ENCODE peak calls at places on chromosomes 7 and 10, in seven cellular contexts. M is neuronal stem cell; S is gastrocnemius medialis; A is thoracic aorta; I is CD4-positive, CD25-positive, alpha-beta regulatory T cell; D is body of pancreas; K is transverse colon. T is an unnamed sample. For H3K4me1, the result is how much of the 10 kb centered on the place peaks cover.

GRCh38 chr7:143900230-143900766 is 1.7 kb downstream of the TCAF1 start:
- DNase-seq in S (no peak), K (no peak), A (no peak), I (no peak), D (peak), M (no peak), T (no peak)

GRCh38 chr7:47833211-47833610 is 115.1 kb downstream of the PKD1L1 start:
- DNase-seq in I (no peak), M (no peak), D (no peak), S (no peak), A (no peak), K (no peak), T (no peak)

GRCh38 chr7:121741896-121742295 is 131.1 kb upstream of the PTPRZ1 start:
- DNase-seq in A (no peak), I (no peak), S (no peak), D (no peak), M (no peak), K (no peak), T (no peak)

GRCh38 chr7:104040666-104041065 is 51.2 kb upstream of the RELN start:
- DNase-seq in M (no peak), A (no peak), I (no peak), K (no peak), S (no peak), D (no peak), T (no peak)

GRCh38 chr7:35761882-35762720 is 38.8 kb upstream of the SEPTIN7 start:
- DNase-seq in D (no peak), A (no peak), I (no peak), S (no peak), K (no peak), M (no peak), T (no peak)

GRCh38 chr10:100996678-100997363 is 2.8 kb upstream of the LZTS2 start:
- DNase-seq in M (peak), A (no peak), S (no peak), K (peak), I (no peak), D (peak), T (no peak)

GRCh38 chr7:37916017-37916672 is 472 bp downstream of the SFRP4 start:
- DNase-seq in K (peak), D (peak), A (no peak), I (no peak), S (no peak), M (peak), T (no peak)

GRCh38 chr10:104638861-104639594 is 2.1 kb upstream of the SORCS3 start:
- DNase-seq in M (peak), K (no peak), S (no peak), A (no peak), D (no peak), I (no peak), T (no peak)

GRCh38 chr7:26198133-26198780 is 2.3 kb downstream of the HNRNPA2B1 start:
- DNase-seq in I (peak), S (no peak), D (no peak), M (no peak), K (no peak), A (no peak), T (peak)

GRCh38 chr7:156998988-156999610 is 11.4 kb downstream of the MNX1 start:
- DNase-seq in M (no peak), K (no peak), S (no peak), D (no peak), A (no peak), I (no peak), T (no peak)

GRCh38 chr10:125878957-125879835 is 1.9 kb downstream of the DHX32 start:
- DNase-seq in M (no peak), I (no peak), A (no peak), K (no peak), D (peak), S (no peak), T (no peak)

GRCh38 chr7:434891-435486 is 84.7 kb downstream of the PDGFA start:
- DNase-seq in D (no peak), K (peak), M (no peak), A (no peak), S (no peak), I (no peak), T (no peak)

DNA sequence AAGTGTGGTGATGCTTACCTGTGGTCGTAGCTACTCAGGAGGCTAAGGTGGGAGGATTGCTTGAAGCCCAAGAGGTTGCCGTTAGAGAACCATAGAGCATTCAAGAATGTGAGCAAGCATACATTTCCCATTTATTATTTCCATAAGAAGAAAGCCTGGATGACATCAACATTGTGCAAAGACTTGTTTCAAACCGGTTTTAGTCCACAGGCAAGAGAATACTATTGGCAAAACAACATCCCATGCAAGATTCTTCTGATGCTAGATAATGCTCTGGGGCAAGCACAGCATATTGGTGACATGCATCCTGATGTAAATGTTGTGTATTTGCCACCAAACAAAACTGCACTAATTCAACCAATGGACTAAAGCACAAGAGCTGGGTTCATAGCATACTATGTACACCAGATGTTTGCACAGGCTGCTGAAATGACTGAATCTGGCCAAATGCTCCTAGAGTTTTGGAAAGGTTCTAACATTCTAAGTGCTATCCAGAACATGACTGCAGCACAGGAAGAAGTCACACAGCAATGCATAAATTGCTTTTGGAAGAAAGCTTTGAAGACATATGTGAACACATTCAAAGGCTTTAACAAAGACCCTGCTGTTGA is 42.6 kb downstream of the OTUD1 start:
- DNase-seq in M (no peak), D (no peak), A (no peak), K (no peak), S (no peak), I (no peak), T (no peak)
- H3K4me1 ChIP-seq in M (under half), D (under half), A (under half), K (under half), S (under half), I (under half), T (under half)

DNA sequence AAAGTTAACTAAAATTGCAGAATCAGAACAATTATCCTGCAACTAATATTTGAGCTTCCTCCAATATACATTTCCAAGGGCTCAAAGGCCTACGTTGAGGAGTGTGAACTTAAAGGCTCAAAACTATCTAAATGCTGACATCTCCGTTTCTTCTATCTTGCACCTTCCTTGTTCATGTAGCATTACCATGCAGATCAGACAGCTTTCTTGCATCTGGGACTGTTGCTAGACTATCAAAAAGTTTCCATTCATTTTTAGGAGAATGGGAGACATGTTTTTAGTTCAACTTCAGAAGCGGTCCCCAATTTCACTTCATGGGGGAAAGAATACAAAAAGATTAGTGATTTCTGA is 2.9 kb downstream of the ANKRD1 start:
- DNase-seq in A (no peak), M (no peak), S (no peak), I (no peak), K (no peak), D (no peak), T (no peak)
- H3K4me1 ChIP-seq in A (under half), M (under half), S (under half), I (under half), K (under half), D (under half), T (under half)

DNA sequence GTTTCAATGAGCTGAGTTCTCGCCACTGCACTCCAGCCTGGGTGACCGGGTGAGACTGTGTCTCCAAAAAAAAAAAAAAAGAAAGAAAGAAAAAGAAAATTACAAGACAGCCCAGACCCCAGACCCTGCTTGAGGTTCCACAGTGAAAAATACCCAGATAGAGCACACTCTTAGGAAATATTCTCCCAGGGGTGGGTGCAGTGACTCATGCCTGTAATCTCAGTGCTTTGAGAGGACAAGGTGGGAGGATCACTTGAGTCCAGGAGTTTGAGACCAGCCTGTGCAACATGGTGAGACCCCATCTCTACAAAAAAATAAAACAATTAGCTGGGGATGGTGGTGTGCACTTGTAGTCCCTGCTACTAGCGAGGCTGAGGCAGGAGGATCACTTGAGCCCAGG is 41.1 kb upstream of the GTF2IRD1 start:
- DNase-seq in M (no peak), S (no peak), K (no peak), A (no peak), I (no peak), D (no peak), T (no peak)
- H3K4me1 ChIP-seq in M (under half), S (under half), K (under half), A (under half), I (under half), D (under half), T (under half)

DNA sequence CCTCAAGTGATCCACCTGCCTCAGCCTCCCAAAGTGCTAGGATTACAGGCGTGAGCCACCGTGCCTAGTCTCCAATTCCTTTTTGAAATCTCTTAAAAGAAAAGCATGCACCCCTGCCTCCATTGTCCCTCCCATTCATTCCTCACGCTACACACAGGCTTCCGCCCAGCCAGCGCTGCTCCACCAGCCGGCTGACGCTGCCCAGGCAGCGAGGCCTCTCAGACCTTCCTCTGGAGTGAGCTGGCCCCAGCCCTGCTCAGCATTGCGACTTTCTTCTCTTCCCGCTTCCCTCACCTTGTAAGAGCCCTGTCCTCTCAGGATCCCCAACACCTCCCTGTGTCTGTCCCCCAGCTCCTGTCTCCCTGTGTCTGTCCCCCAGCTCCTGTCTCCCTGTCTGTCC is 23.6 kb downstream of the RGS10 start:
- DNase-seq in K (no peak), S (no peak), I (no peak), D (no peak), A (no peak), M (no peak), T (no peak)
- H3K4me1 ChIP-seq in K (under half), S (under half), I (under half), D (under half), A (under half), M (under half), T (under half)

DNA sequence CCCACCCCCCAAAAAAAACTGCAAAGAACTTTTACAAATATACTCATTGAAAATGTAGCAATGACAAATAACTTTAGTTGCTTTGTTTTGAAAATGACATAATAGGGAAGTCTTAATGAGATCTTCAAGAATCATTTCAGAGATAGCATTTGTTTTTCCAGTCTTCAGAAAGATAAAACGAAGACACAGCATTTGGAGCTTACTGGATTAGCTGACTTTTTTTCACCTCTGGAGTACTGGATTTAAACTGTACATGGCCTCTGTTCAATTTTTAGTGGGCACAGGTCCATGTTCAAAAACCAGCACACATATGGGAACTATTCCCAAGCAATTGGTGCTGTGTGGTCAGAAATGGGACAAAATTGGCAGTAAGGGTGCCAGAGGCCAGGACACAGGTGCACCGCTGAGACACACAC is 3.9 kb downstream of the RAB11FIP2 start:
- DNase-seq in A (no peak), M (no peak), K (no peak), S (no peak), D (peak), I (no peak), T (no peak)
- H3K4me1 ChIP-seq in A (half or more), M (under half), K (under half), S (under half), D (half or more), I (under half), T (under half)

GRCh38 chr7:140576589-140576988 is 64.0 kb downstream of the DENND2A start:
- DNase-seq in D (no peak), M (no peak), A (no peak), S (no peak), I (no peak), K (no peak), T (no peak)
- H3K4me1 ChIP-seq in D (under half), M (under half), A (under half), S (under half), I (under half), K (under half), T (under half)

DNA sequence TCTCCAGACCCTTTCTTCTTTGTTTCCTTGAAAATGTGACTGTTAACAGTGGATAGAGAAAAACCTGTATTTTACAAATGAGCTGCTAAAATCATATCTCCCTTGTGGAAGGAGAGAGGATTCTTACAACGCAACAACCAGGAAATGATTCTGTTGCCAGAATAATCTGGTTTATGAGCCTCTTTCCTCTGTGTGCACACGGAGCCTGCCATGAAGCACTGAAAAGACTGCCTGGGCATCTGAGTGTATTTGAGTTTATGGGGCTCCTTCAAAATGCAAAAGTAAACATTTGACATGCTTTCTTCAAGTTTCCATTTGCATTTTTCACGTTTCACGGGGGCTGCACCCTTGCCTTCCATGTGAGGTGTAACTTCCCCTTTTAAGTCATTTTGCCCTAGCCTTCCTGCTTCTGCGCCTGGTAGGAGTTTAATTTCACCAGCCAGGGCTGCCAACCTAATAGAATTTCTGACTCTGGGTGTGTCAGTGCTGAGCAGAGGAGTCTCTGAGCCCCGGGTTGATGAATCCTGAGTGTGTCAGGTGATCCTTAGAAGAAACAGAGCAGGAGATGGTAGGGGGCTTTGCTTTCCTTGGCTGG is 101.1 kb downstream of the GRB10 start:
- DNase-seq in D (no peak), K (no peak), I (no peak), M (no peak), S (no peak), A (no peak), T (no peak)
- H3K4me1 ChIP-seq in D (half or more), K (under half), I (under half), M (under half), S (half or more), A (under half), T (under half)

DNA sequence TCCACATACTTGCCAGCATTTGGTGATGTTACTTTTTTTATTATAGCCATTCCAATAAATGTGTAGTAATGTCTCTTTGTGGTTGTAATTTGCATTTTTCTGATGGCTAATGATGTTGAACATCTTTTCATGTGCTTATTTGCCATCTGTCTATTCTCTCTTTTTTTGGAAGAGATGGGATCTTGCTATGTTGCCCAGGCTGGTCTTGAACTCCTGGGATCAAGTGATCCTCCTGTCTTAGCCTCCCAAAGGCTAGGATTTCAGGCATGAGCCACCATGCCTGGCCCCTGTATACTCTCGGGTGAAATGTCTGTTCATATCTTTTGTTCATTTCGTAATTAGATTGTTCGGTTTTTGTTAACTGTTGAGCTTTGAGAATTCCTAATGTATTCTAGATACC is 3.4 kb downstream of the OGDH start:
- DNase-seq in I (no peak), D (no peak), K (no peak), M (no peak), A (no peak), S (no peak), T (no peak)
- H3K4me1 ChIP-seq in I (under half), D (under half), K (under half), M (under half), A (under half), S (under half), T (under half)

DNA sequence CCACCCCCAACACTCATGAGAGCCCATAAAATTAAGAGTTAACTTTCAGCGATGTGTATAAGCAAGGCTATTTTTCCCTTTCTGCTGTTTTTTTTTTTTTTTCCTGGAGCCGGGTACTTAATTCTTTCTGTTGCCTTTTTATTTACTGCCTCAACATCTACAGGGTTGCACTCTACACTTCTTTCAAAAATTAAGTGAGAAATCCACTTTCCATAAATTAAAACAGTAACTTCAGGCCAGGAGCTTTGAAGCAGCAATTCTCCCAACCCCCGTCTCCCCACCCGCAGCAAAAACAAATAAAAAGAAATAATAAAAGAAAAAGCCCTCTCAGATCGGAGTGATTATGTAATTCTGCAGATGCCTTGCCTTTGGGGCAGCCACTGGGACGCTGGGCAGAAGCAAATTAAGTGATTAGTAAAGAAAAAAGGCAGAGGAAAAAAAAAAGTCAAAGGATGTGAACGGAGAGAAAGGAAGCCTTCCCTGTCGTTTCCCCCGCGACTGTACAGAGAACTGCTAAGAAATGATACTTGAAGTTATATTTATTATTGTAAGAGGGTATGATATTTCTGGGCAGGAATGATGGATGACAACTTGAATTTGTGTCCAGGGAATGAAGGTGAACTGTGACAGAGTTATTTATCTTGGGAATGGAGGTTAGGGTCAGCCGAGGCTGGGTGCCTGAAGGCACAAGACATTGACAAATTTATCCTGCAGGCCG is 603.7 kb downstream of the LRMDA start:
- DNase-seq in M (no peak), I (no peak), K (no peak), A (no peak), D (no peak), S (no peak), T (no peak)
- H3K4me1 ChIP-seq in M (under half), I (under half), K (under half), A (under half), D (under half), S (under half), T (under half)

GRCh38 chr10:44968887-44969400 is 9.3 kb downstream of the RASSF4 start:
- DNase-seq in A (no peak), D (no peak), S (no peak), K (no peak), I (no peak), M (no peak), T (no peak)

GRCh38 chr10:44966129-44966815 is 6.7 kb downstream of the RASSF4 start:
- DNase-seq in M (no peak), D (no peak), K (no peak), I (no peak), A (no peak), S (no peak), T (no peak)

GRCh38 chr10:44966816-44967509 is 7.4 kb downstream of the RASSF4 start:
- DNase-seq in K (no peak), A (no peak), D (no peak), M (no peak), S (no peak), I (no peak), T (no peak)

GRCh38 chr10:44968101-44968886 is 8.7 kb downstream of the RASSF4 start:
- DNase-seq in I (no peak), M (no peak), K (no peak), D (no peak), S (peak), A (no peak), T (no peak)

GRCh38 chr10:44967596-44967995 is 8.0 kb downstream of the RASSF4 start:
- DNase-seq in I (no peak), K (no peak), A (no peak), S (no peak), D (no peak), M (no peak), T (no peak)
- H3K4me1 ChIP-seq in I (under half), K (under half), A (half or more), S (half or more), D (half or more), M (under half), T (under half)

T was measured in naive thymus-derived CD4-positive, alpha-beta T cell.